ENCODE peak calls at places on chromosomes 4 and X, in five cellular contexts. H, T, A, I and C are unnamed samples.

GRCh38 chr4:173345648-173346047 is 11.5 kb upstream of the HMGB2 start:
- DNase-seq in H (no peak), T (no peak), A (no peak), I (no peak), C (no peak)

GRCh38 chr4:6354119-6354518 is 84.5 kb downstream of the WFS1 start:
- DNase-seq in H (no peak), T (no peak), A (no peak), I (no peak), C (no peak)

GRCh38 chr4:155377281-155377680 is 516 bp upstream of the MAP9 start:
- DNase-seq in H (peak), T (peak), A (no peak), I (peak), C (peak)

GRCh38 chrX:19593684-19594083 is 78.4 kb upstream of the MAP3K15 start:
- DNase-seq in H (peak), T (peak), A (no peak), I (peak), C (peak)

GRCh38 chrX:57453901-57454300 is 137.9 kb upstream of the ZXDB start:
- DNase-seq in H (peak), T (no peak), A (no peak), I (no peak), C (peak)

GRCh38 chr4:183074288-183074990 is 24.6 kb upstream of the WWC2 start:
- DNase-seq in H (peak), T (peak), A (no peak), I (peak), C (peak)

GRCh38 chrX:134670241-134670811 is 12.1 kb upstream of the PLAC1 start:
- DNase-seq in H (peak), T (peak), A (peak), I (peak), C (peak)

GRCh38 chrX:118807151-118808017 is 16.2 kb upstream of the ZCCHC12 start:
- DNase-seq in H (peak), T (peak), A (no peak), I (peak), C (peak)

GRCh38 chrX:126847143-126847542 is 27.6 kb downstream of the PRR32 start:
- DNase-seq in H (no peak), T (no peak), A (no peak), I (no peak), C (no peak)

GRCh38 chr4:110633358-110634319 is 10.8 kb upstream of the PITX2 start:
- DNase-seq in H (no peak), T (no peak), A (no peak), I (peak), C (no peak)

GRCh38 chr4:4284827-4285618 is 4.9 kb downstream of the LYAR start:
- DNase-seq in H (peak), T (peak), A (no peak), I (no peak), C (peak)

GRCh38 chr4:24370421-24370820 is 213.9 kb downstream of the DHX15 start:
- DNase-seq in H (no peak), T (no peak), A (no peak), I (no peak), C (no peak)

GRCh38 chrX:109830704-109831206 is 97.7 kb upstream of the ACSL4 start:
- DNase-seq in H (peak), T (peak), A (no peak), I (peak), C (peak)

GRCh38 chr4:74934016-74934821 is 1.3 kb downstream of the PARM1 start:
- DNase-seq in H (no peak), T (peak), A (peak), I (peak), C (peak)

GRCh38 chr4:2045518-2045951 is 13.6 kb upstream of the NAT8L start:
- DNase-seq in H (no peak), T (no peak), A (peak), I (no peak), C (no peak)

GRCh38 chrX:16282209-16282608 is 114.9 kb downstream of the MAGEB17 start:
- DNase-seq in H (no peak), T (no peak), A (no peak), I (no peak), C (no peak)

GRCh38 chr4:3201718-3202702 is 46.9 kb upstream of the MSANTD1 start:
- DNase-seq in H (no peak), T (peak), A (no peak), I (peak), C (peak)

GRCh38 chr4:89572224-89572858 is 264.6 kb downstream of the SNCA start:
- DNase-seq in H (no peak), T (peak), A (no peak), I (peak), C (peak)

GRCh38 chrX:125289920-125290319 is 29.8 kb upstream of the TEX13C start:
- DNase-seq in H (no peak), T (no peak), A (no peak), I (peak), C (no peak)

GRCh38 chr4:3776166-3777032 is 10.2 kb downstream of the ADRA2C start:
- DNase-seq in H (no peak), T (no peak), A (no peak), I (no peak), C (no peak)

GRCh38 chrX:15055146-15055930 is 182.1 kb downstream of the MOSPD2 start:
- DNase-seq in H (no peak), T (peak), A (no peak), I (no peak), C (peak)

GRCh38 chr4:90950385-90950841 is 823.2 kb downstream of the CCSER1 start:
- DNase-seq in H (peak), T (no peak), A (no peak), I (peak), C (peak)

GRCh38 chr4:22522206-22522605 is 6.3 kb upstream of the ADGRA3 start:
- DNase-seq in H (no peak), T (no peak), A (no peak), I (no peak), C (peak)

GRCh38 chrX:96440941-96441340 is 243.7 kb upstream of the DIAPH2 start:
- DNase-seq in H (no peak), T (no peak), A (no peak), I (no peak), C (peak)

GRCh38 chr4:53962516-53963225 is 101.7 kb downstream of the CHIC2 start:
- DNase-seq in H (no peak), T (peak), A (no peak), I (peak), C (peak)

GRCh38 chrX:40539214-40540142 is 41.3 kb upstream of the ATP6AP2 start:
- DNase-seq in H (no peak), T (peak), A (peak), I (peak), C (peak)

GRCh38 chrX:105645667-105646354 is 176.5 kb upstream of the NRK start:
- DNase-seq in H (no peak), T (peak), A (no peak), I (no peak), C (peak)

GRCh38 chr4:119525771-119526712 is 102.6 kb downstream of the PDE5A start:
- DNase-seq in H (no peak), T (peak), A (no peak), I (peak), C (no peak)

GRCh38 chrX:143634701-143635442 is 1.0 kb downstream of the SLITRK4 start:
- DNase-seq in H (no peak), T (no peak), A (peak), I (peak), C (no peak)

GRCh38 chr4:19152264-19152663 is 1099.4 kb upstream of the SLIT2 start:
- DNase-seq in H (no peak), T (no peak), A (no peak), I (no peak), C (no peak)

GRCh38 chr4:94766856-94767255 is 9.1 kb downstream of the BMPR1B start:
- DNase-seq in H (peak), T (peak), A (no peak), I (peak), C (peak)

GRCh38 chr4:52661966-52662705 is 3.0 kb upstream of the USP46 start:
- DNase-seq in H (no peak), T (no peak), A (no peak), I (peak), C (no peak)

DNA sequence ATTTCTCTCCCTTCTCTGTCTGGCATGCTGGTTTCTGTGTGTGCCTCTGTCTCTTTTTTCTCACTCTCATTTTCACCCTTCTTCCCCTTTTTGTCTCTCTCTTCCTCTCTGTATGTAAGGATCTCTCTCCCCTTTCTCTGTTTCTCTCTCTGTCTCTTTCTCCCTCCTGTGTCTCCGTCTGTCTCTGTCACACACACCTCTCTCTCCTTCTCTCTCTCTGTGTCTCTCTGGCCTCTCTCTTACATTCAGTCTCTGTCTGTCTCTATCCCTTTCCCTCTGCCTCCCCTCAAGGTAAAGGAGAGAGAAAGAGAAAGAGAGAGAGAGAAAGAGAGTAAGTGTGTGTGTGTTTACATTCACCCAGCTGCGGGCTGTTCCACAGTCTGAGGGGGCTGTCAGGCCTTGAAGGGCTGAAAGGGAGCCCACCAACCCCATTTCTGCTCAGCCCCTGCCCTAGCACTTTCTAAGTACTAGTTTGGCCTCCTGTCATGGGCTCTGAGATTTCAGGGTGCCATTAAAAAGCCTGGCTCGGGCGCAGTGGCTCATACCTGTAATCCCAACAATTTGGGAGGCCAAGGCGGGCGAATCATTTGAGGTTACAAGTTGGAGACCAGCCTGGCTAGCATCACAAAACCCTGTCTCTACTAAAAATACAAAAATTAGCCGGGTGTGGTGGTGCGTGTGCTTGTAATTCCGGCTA is 9.6 kb upstream of the TSPYL2 start:
- DNase-seq in H (no peak), T (no peak), A (no peak), I (no peak), C (no peak)
- H3K4me3 ChIP-seq in H (peak), T (no peak), A (no peak), I (no peak), C (no peak)

DNA sequence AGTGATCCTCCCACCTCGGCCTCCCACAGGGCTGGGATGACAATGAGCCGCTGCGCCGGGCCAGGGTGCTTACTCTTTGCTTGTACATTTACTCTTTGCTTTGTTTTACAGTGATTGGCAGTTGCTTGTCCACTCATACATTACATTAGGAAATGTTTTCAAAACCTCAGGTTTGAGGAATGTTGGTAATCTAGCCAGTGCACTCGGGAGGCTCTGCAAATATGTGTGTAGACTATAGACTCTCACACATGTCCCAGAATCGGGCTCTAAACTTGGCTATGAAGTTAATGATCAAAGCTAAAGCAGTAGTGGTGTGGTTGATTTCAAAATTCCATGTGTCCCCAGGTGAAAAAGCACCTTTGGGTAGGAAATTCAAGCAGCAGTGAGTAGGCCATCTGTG is 20.5 kb downstream of the TRMT44 start:
- DNase-seq in H (no peak), T (no peak), A (no peak), I (no peak), C (no peak)
- H3K4me3 ChIP-seq in H (no peak), T (no peak), A (no peak), I (no peak), C (no peak)

GRCh38 chr4:153293675-153294057 is 50.8 kb upstream of the MND1 start:
- DNase-seq in H (no peak), T (no peak), A (no peak), I (no peak), C (no peak)

GRCh38 chr4:153295131-153295755 is 49.2 kb upstream of the MND1 start:
- DNase-seq in H (no peak), T (no peak), A (no peak), I (no peak), C (no peak)

GRCh38 chr4:153292897-153293674 is 51.4 kb upstream of the MND1 start:
- DNase-seq in H (no peak), T (no peak), A (no peak), I (no peak), C (no peak)

GRCh38 chr4:153296424-153296823 is 48.1 kb upstream of the MND1 start:
- DNase-seq in H (no peak), T (peak), A (no peak), I (peak), C (peak)

DNA sequence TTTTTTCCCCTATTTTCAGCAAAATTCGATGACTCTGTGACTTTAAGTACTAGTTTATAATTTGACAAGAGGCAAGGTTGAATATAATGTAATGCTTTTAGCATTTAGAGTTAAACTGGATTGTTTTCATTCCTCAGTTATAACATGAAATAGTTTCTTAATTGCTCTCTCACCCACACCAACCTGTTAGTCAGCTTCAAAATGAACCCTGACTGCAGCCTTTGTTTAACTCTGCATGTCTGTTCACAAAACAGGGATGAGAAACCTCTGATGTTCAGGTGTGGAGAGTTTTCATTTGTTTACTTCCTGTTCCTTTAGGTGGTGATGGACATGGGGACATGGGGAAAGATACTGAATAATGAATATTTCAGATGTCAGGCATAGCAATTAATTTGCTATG is 49.9 kb upstream of the MND1 start:
- DNase-seq in H (no peak), T (peak), A (no peak), I (no peak), C (no peak)
- H3K4me3 ChIP-seq in H (no peak), T (no peak), A (no peak), I (no peak), C (no peak)

DNA sequence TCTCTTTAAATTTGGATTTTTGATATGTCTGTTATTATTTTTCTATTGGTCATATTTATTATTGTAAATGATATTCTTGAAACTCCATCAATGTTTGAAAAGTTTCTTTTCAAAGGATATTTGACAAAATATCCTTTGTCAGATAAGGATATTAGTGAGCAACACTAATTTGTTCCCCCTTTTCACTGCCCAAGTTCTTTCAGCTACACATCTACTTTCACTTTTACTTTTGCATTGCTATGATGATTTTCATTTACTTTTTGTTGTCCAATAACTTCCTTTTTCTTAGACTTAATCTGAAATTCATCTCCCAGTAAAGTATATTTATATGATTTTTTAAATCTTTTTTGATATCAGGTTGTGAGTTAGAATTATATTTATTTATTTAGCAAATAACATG is 542.3 kb upstream of the ADGRL3 start:
- DNase-seq in H (no peak), T (no peak), A (no peak), I (peak), C (peak)
- H3K4me3 ChIP-seq in H (no peak), T (no peak), A (no peak), I (no peak), C (peak)

GRCh38 chr4:147731611-147732515 is at the start of gene ARHGAP10:
- DNase-seq in H (peak), T (peak), A (peak), I (peak), C (peak)

GRCh38 chr4:147734496-147734895 is 2.6 kb downstream of the ARHGAP10 start:
- DNase-seq in H (no peak), T (no peak), A (no peak), I (no peak), C (no peak)

GRCh38 chr4:147735413-147736301 is 3.8 kb downstream of the ARHGAP10 start:
- DNase-seq in H (no peak), T (peak), A (no peak), I (peak), C (no peak)

GRCh38 chr4:147732516-147733193 is 767 bp downstream of the ARHGAP10 start:
- DNase-seq in H (no peak), T (peak), A (peak), I (peak), C (peak)

DNA sequence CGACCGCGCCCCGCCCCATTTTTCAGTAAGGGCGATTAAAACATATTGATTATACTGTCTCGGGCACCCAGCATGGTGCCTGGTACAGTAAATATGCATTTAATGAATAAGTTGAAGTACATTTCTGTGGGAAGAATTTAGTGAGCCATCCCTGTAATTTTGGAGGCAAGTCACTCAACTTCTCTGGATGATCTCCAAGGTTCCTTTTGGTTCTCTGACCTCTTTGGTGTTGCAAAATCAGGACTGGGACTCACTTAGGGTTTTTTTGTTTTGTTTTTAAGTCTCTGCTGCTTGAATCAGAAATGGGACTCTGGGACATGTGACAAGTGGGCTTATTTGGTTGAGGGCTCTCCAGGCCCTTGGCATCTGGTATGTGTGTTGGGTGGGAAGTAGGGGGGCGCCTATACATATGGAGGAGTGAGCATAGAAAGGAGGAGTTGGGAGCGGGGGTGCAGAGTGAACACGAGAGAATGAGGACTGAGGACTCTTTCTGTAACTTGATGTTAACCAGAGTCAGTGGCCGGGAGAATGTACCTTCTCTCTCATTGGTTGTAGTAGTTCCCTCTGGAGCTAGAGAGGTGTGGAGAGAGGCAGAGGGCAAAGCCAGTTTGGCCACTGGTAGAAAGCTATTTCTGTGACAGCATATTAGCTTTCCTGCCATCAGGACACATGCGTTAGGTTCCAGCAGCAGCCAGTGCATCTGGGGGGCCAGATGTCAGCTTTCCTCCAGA is 1.9 kb downstream of the ARHGAP10 start:
- DNase-seq in H (no peak), T (peak), A (no peak), I (peak), C (peak)
- H3K4me3 ChIP-seq in H (peak), T (peak), A (peak), I (no peak), C (peak)

GRCh38 chr4:132710971-132711370 is 438.1 kb upstream of the PCDH10 start:
- DNase-seq in H (no peak), T (no peak), A (no peak), I (no peak), C (no peak)

GRCh38 chr4:132707955-132708354 is 441.1 kb upstream of the PCDH10 start:
- DNase-seq in H (no peak), T (no peak), A (no peak), I (no peak), C (no peak)

DNA sequence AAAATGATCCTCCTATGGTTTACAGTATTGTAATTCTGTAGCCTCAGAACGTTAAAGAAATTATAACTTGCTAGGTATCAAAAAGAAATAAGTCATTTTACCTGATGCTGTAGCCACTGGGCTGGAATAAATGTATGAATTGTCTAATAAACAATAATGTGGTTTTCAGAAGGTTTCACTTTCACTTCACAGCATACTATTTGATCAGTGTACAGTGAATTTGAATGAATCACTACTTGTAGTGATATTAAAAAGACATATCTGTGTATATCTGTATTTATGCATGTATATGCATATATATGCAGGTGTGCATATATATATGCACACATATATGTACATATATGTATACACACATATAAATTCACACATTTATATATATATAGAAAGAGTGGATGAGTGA is 440.1 kb upstream of the PCDH10 start:
- DNase-seq in H (no peak), T (no peak), A (no peak), I (no peak), C (no peak)
- H3K4me3 ChIP-seq in H (no peak), T (no peak), A (no peak), I (no peak), C (no peak)